ENCODE peak calls at places on chromosomes 6 and 20, in five cellular contexts. One of them, this sample, is unnamed.

GRCh38 chr6:111552241-111552744 is 53.4 kb downstream of the TRAF3IP2 start:
- DNase-seq in effector memory CD8-positive, alpha-beta T cell: no peak
- DNase-seq in breast epithelium: no peak
- DNase-seq in activated T-helper 1 cell treated with Interleukin-2 at 50 U/mL for 16 hours: no peak
- DNase-seq in cerebellum: peak; percentile 50
- DNase-seq in this sample: no peak

GRCh38 chr6:166575190-166575589 is 11.3 kb downstream of the RAMACL start:
- DNase-seq in cerebellum: peak; percentile 79
- DNase-seq in breast epithelium: no peak
- DNase-seq in effector memory CD8-positive, alpha-beta T cell: no peak
- DNase-seq in activated T-helper 1 cell treated with Interleukin-2 at 50 U/mL for 16 hours: no peak
- DNase-seq in this sample: no peak

GRCh38 chr20:34949120-34949519 is 6.5 kb downstream of the GSS start:
- DNase-seq in activated T-helper 1 cell treated with Interleukin-2 at 50 U/mL for 16 hours: no peak
- DNase-seq in breast epithelium: no peak
- DNase-seq in effector memory CD8-positive, alpha-beta T cell: no peak
- DNase-seq in cerebellum: no peak
- DNase-seq in this sample: no peak

GRCh38 chr20:18428490-18429173 is 38.2 kb downstream of the DZANK1 start:
- DNase-seq in breast epithelium: no peak
- DNase-seq in effector memory CD8-positive, alpha-beta T cell: no peak
- DNase-seq in cerebellum: no peak
- DNase-seq in activated T-helper 1 cell treated with Interleukin-2 at 50 U/mL for 16 hours: no peak
- DNase-seq in this sample: peak; percentile 62

GRCh38 chr6:29629571-29629970 is 3.4 kb downstream of the GABBR1 start:
- DNase-seq in breast epithelium: no peak
- DNase-seq in activated T-helper 1 cell treated with Interleukin-2 at 50 U/mL for 16 hours: no peak
- DNase-seq in cerebellum: no peak
- DNase-seq in effector memory CD8-positive, alpha-beta T cell: no peak
- DNase-seq in this sample: no peak

GRCh38 chr6:11918739-11919605 is 93.1 kb upstream of the HIVEP1 start:
- DNase-seq in breast epithelium: no peak
- DNase-seq in effector memory CD8-positive, alpha-beta T cell: no peak
- DNase-seq in activated T-helper 1 cell treated with Interleukin-2 at 50 U/mL for 16 hours: no peak
- DNase-seq in cerebellum: no peak
- DNase-seq in this sample: no peak

GRCh38 chr6:158972241-158973233 is 27.5 kb downstream of the RSPH3 start:
- DNase-seq in activated T-helper 1 cell treated with Interleukin-2 at 50 U/mL for 16 hours: no peak
- DNase-seq in breast epithelium: no peak
- DNase-seq in cerebellum: peak; percentile 52
- DNase-seq in effector memory CD8-positive, alpha-beta T cell: peak; percentile 9
- DNase-seq in this sample: no peak

GRCh38 chr6:133132092-133132491 is 109.1 kb upstream of the EYA4 start:
- DNase-seq in activated T-helper 1 cell treated with Interleukin-2 at 50 U/mL for 16 hours: no peak
- DNase-seq in cerebellum: no peak
- DNase-seq in effector memory CD8-positive, alpha-beta T cell: no peak
- DNase-seq in breast epithelium: no peak
- DNase-seq in this sample: no peak

GRCh38 chr20:10769700-10770099 is 95.9 kb upstream of the JAG1 start:
- DNase-seq in cerebellum: no peak
- DNase-seq in breast epithelium: no peak
- DNase-seq in effector memory CD8-positive, alpha-beta T cell: no peak
- DNase-seq in activated T-helper 1 cell treated with Interleukin-2 at 50 U/mL for 16 hours: no peak
- DNase-seq in this sample: no peak

GRCh38 chr20:48595495-48596475 is 232.0 kb downstream of the PREX1 start:
- DNase-seq in cerebellum: no peak
- DNase-seq in effector memory CD8-positive, alpha-beta T cell: no peak
- DNase-seq in breast epithelium: peak; percentile 45
- DNase-seq in activated T-helper 1 cell treated with Interleukin-2 at 50 U/mL for 16 hours: no peak
- DNase-seq in this sample: no peak

GRCh38 chr6:153003294-153003645 is 761 bp upstream of the MTRF1L start:
- DNase-seq in cerebellum: peak; percentile 8
- DNase-seq in breast epithelium: no peak
- DNase-seq in effector memory CD8-positive, alpha-beta T cell: no peak
- DNase-seq in activated T-helper 1 cell treated with Interleukin-2 at 50 U/mL for 16 hours: no peak
- DNase-seq in this sample: no peak

GRCh38 chr6:98657764-98658163 is 176.6 kb upstream of the POU3F2 start:
- DNase-seq in cerebellum: no peak
- DNase-seq in effector memory CD8-positive, alpha-beta T cell: no peak
- DNase-seq in activated T-helper 1 cell treated with Interleukin-2 at 50 U/mL for 16 hours: no peak
- DNase-seq in breast epithelium: no peak
- DNase-seq in this sample: no peak

GRCh38 chr6:160960067-160960466 is 31.5 kb upstream of the MAP3K4 start:
- DNase-seq in activated T-helper 1 cell treated with Interleukin-2 at 50 U/mL for 16 hours: no peak
- DNase-seq in cerebellum: no peak
- DNase-seq in breast epithelium: no peak
- DNase-seq in effector memory CD8-positive, alpha-beta T cell: no peak
- DNase-seq in this sample: no peak

GRCh38 chr6:144297498-144298166 is 12.5 kb downstream of the UTRN start:
- DNase-seq in breast epithelium: no peak
- DNase-seq in cerebellum: no peak
- DNase-seq in effector memory CD8-positive, alpha-beta T cell: no peak
- DNase-seq in activated T-helper 1 cell treated with Interleukin-2 at 50 U/mL for 16 hours: no peak
- DNase-seq in this sample: no peak

GRCh38 chr6:136344420-136344819 is 54.8 kb upstream of the BCLAF1 start:
- DNase-seq in effector memory CD8-positive, alpha-beta T cell: no peak
- DNase-seq in breast epithelium: no peak
- DNase-seq in cerebellum: no peak
- DNase-seq in activated T-helper 1 cell treated with Interleukin-2 at 50 U/mL for 16 hours: no peak
- DNase-seq in this sample: no peak

GRCh38 chr6:47690791-47691190 is 7.6 kb upstream of the ADGRF4 start:
- DNase-seq in breast epithelium: no peak
- DNase-seq in activated T-helper 1 cell treated with Interleukin-2 at 50 U/mL for 16 hours: no peak
- DNase-seq in effector memory CD8-positive, alpha-beta T cell: no peak
- DNase-seq in cerebellum: no peak
- DNase-seq in this sample: no peak

GRCh38 chr6:71468841-71469750 is 180.5 kb downstream of the OGFRL1 start:
- DNase-seq in effector memory CD8-positive, alpha-beta T cell: no peak
- DNase-seq in activated T-helper 1 cell treated with Interleukin-2 at 50 U/mL for 16 hours: no peak
- DNase-seq in cerebellum: peak; percentile 6
- DNase-seq in breast epithelium: no peak
- DNase-seq in this sample: no peak

GRCh38 chr20:36532822-36533221 is 8.5 kb upstream of the MYL9 start:
- DNase-seq in activated T-helper 1 cell treated with Interleukin-2 at 50 U/mL for 16 hours: no peak
- DNase-seq in effector memory CD8-positive, alpha-beta T cell: no peak
- DNase-seq in cerebellum: no peak
- DNase-seq in breast epithelium: no peak
- DNase-seq in this sample: no peak

GRCh38 chr6:109306733-109307132 is 75.5 kb downstream of the CD164 start:
- DNase-seq in activated T-helper 1 cell treated with Interleukin-2 at 50 U/mL for 16 hours: no peak
- DNase-seq in cerebellum: no peak
- DNase-seq in effector memory CD8-positive, alpha-beta T cell: no peak
- DNase-seq in breast epithelium: no peak
- DNase-seq in this sample: no peak

GRCh38 chr6:100462396-100462795 is 2.3 kb downstream of the SIM1 start:
- DNase-seq in activated T-helper 1 cell treated with Interleukin-2 at 50 U/mL for 16 hours: no peak
- DNase-seq in cerebellum: no peak
- DNase-seq in breast epithelium: no peak
- DNase-seq in effector memory CD8-positive, alpha-beta T cell: no peak
- DNase-seq in this sample: no peak

GRCh38 chr20:18364768-18365167 is 76.4 kb downstream of the ZNF133 start:
- DNase-seq in effector memory CD8-positive, alpha-beta T cell: no peak
- DNase-seq in cerebellum: no peak
- DNase-seq in activated T-helper 1 cell treated with Interleukin-2 at 50 U/mL for 16 hours: no peak
- DNase-seq in breast epithelium: no peak
- DNase-seq in this sample: no peak

This sample was measured in right atrium auricular region.